ENCODE peak calls at places on chromosomes 3 and 15, in nine cellular contexts. One of them, this sample, is unnamed.
A peak's percentile ranks its signal among the peaks of the same experiment; 100 is the strongest.

GRCh38 chr15:43518073-43518761 is 809 bp downstream of the MAP1A start:
- DNase-seq in endodermal cell: peak; percentile 80
- DNase-seq in kidney: no peak
- DNase-seq in CD8-positive, alpha-beta T cell: no peak
- DNase-seq in naive thymus-derived CD4-positive, alpha-beta T cell: no peak
- DNase-seq in cardiac muscle cell: peak; percentile 55
- DNase-seq in left lung: no peak
- DNase-seq in IMR-90: peak; percentile 63
- DNase-seq in GM23248: peak; percentile 54
- DNase-seq in this sample: no peak

GRCh38 chr15:43872416-43873020 is 45.7 kb downstream of the WDR76 start:
- DNase-seq in endodermal cell: peak; percentile 82
- DNase-seq in kidney: no peak
- DNase-seq in CD8-positive, alpha-beta T cell: no peak
- DNase-seq in naive thymus-derived CD4-positive, alpha-beta T cell: peak; percentile 22
- DNase-seq in cardiac muscle cell: peak; percentile 90
- DNase-seq in left lung: no peak
- DNase-seq in IMR-90: peak; percentile 83
- DNase-seq in GM23248: peak; percentile 89
- DNase-seq in this sample: peak; percentile 27

GRCh38 chr3:157347577-157348303 is 88.9 kb upstream of the PTX3 start:
- DNase-seq in endodermal cell: peak; percentile 96
- DNase-seq in kidney: no peak
- DNase-seq in CD8-positive, alpha-beta T cell: no peak
- DNase-seq in naive thymus-derived CD4-positive, alpha-beta T cell: no peak
- DNase-seq in cardiac muscle cell: no peak
- DNase-seq in left lung: no peak
- DNase-seq in IMR-90: no peak
- DNase-seq in GM23248: no peak
- DNase-seq in this sample: no peak

GRCh38 chr3:138468886-138469285 is 34.5 kb downstream of the ESYT3 start:
- DNase-seq in endodermal cell: no peak
- DNase-seq in kidney: peak; percentile 33
- DNase-seq in CD8-positive, alpha-beta T cell: no peak
- DNase-seq in naive thymus-derived CD4-positive, alpha-beta T cell: no peak
- DNase-seq in cardiac muscle cell: no peak
- DNase-seq in left lung: no peak
- DNase-seq in IMR-90: no peak
- DNase-seq in GM23248: peak; percentile 56
- DNase-seq in this sample: peak; percentile 76

GRCh38 chr3:188827593-188827992 is 344.2 kb upstream of the TPRG1 start:
- DNase-seq in endodermal cell: no peak
- DNase-seq in kidney: no peak
- DNase-seq in CD8-positive, alpha-beta T cell: no peak
- DNase-seq in naive thymus-derived CD4-positive, alpha-beta T cell: no peak
- DNase-seq in cardiac muscle cell: peak; percentile 13
- DNase-seq in left lung: no peak
- DNase-seq in IMR-90: peak; percentile 21
- DNase-seq in GM23248: no peak
- DNase-seq in this sample: no peak

GRCh38 chr3:42164635-42165034 is 73.5 kb downstream of the TRAK1 start:
- DNase-seq in endodermal cell: no peak
- DNase-seq in kidney: no peak
- DNase-seq in CD8-positive, alpha-beta T cell: no peak
- DNase-seq in naive thymus-derived CD4-positive, alpha-beta T cell: no peak
- DNase-seq in cardiac muscle cell: no peak
- DNase-seq in left lung: no peak
- DNase-seq in IMR-90: no peak
- DNase-seq in GM23248: no peak
- DNase-seq in this sample: no peak

GRCh38 chr3:71254658-71255057 is 328.9 kb downstream of the FOXP1 start:
- DNase-seq in endodermal cell: no peak
- DNase-seq in kidney: no peak
- DNase-seq in CD8-positive, alpha-beta T cell: no peak
- DNase-seq in naive thymus-derived CD4-positive, alpha-beta T cell: no peak
- DNase-seq in cardiac muscle cell: no peak
- DNase-seq in left lung: no peak
- DNase-seq in IMR-90: peak; percentile 63
- DNase-seq in GM23248: peak; percentile 37
- DNase-seq in this sample: no peak

GRCh38 chr3:156816091-156816793 is 9.9 kb upstream of the LEKR1 start:
- DNase-seq in endodermal cell: peak; percentile 82
- DNase-seq in kidney: peak; percentile 81
- DNase-seq in CD8-positive, alpha-beta T cell: peak; percentile 23
- DNase-seq in naive thymus-derived CD4-positive, alpha-beta T cell: peak; percentile 34
- DNase-seq in cardiac muscle cell: peak; percentile 34
- DNase-seq in left lung: peak; percentile 40
- DNase-seq in IMR-90: peak; percentile 79
- DNase-seq in GM23248: peak; percentile 87
- DNase-seq in this sample: no peak

GRCh38 chr3:115475178-115476041 is 147.9 kb upstream of the GAP43 start:
- DNase-seq in endodermal cell: no peak
- DNase-seq in kidney: no peak
- DNase-seq in CD8-positive, alpha-beta T cell: no peak
- DNase-seq in naive thymus-derived CD4-positive, alpha-beta T cell: no peak
- DNase-seq in cardiac muscle cell: peak; percentile 27
- DNase-seq in left lung: no peak
- DNase-seq in IMR-90: no peak
- DNase-seq in GM23248: no peak
- DNase-seq in this sample: no peak

GRCh38 chr15:67542192-67542461 is 376 bp upstream of the MAP2K5 start:
- DNase-seq in endodermal cell: no peak
- DNase-seq in kidney: no peak
- DNase-seq in CD8-positive, alpha-beta T cell: no peak
- DNase-seq in naive thymus-derived CD4-positive, alpha-beta T cell: no peak
- DNase-seq in cardiac muscle cell: no peak
- DNase-seq in left lung: no peak
- DNase-seq in IMR-90: no peak
- DNase-seq in GM23248: no peak
- DNase-seq in this sample: no peak

GRCh38 chr3:99808163-99808794 is 9.4 kb upstream of the CMSS1 start:
- DNase-seq in endodermal cell: peak; percentile 86
- DNase-seq in kidney: no peak
- DNase-seq in CD8-positive, alpha-beta T cell: peak; percentile 42
- DNase-seq in naive thymus-derived CD4-positive, alpha-beta T cell: peak; percentile 38
- DNase-seq in cardiac muscle cell: peak; percentile 70
- DNase-seq in left lung: no peak
- DNase-seq in IMR-90: peak; percentile 84
- DNase-seq in GM23248: peak; percentile 80
- DNase-seq in this sample: peak; percentile 59

GRCh38 chr3:72261566-72262564 is 476.9 kb upstream of the PROK2 start:
- DNase-seq in endodermal cell: no peak
- DNase-seq in kidney: no peak
- DNase-seq in CD8-positive, alpha-beta T cell: no peak
- DNase-seq in naive thymus-derived CD4-positive, alpha-beta T cell: no peak
- DNase-seq in cardiac muscle cell: no peak
- DNase-seq in left lung: no peak
- DNase-seq in IMR-90: no peak
- DNase-seq in GM23248: no peak
- DNase-seq in this sample: no peak

GRCh38 chr15:69725957-69726356 is 273.3 kb downstream of the RPLP1 start:
- DNase-seq in endodermal cell: no peak
- DNase-seq in kidney: no peak
- DNase-seq in CD8-positive, alpha-beta T cell: no peak
- DNase-seq in naive thymus-derived CD4-positive, alpha-beta T cell: no peak
- DNase-seq in cardiac muscle cell: no peak
- DNase-seq in left lung: peak; percentile 43
- DNase-seq in IMR-90: no peak
- DNase-seq in GM23248: no peak
- DNase-seq in this sample: no peak

GRCh38 chr3:184186184-184186901 is at the start of gene ABCF3:
- DNase-seq in endodermal cell: no peak
- DNase-seq in kidney: peak; percentile 83
- DNase-seq in CD8-positive, alpha-beta T cell: no peak
- DNase-seq in naive thymus-derived CD4-positive, alpha-beta T cell: no peak
- DNase-seq in cardiac muscle cell: no peak
- DNase-seq in left lung: no peak
- DNase-seq in IMR-90: peak; percentile 54
- DNase-seq in GM23248: peak; percentile 82
- DNase-seq in this sample: no peak

GRCh38 chr3:184188080-184188479 is 2.1 kb downstream of the ABCF3 start:
- DNase-seq in endodermal cell: no peak
- DNase-seq in kidney: no peak
- DNase-seq in CD8-positive, alpha-beta T cell: no peak
- DNase-seq in naive thymus-derived CD4-positive, alpha-beta T cell: no peak
- DNase-seq in cardiac muscle cell: no peak
- DNase-seq in left lung: no peak
- DNase-seq in IMR-90: no peak
- DNase-seq in GM23248: no peak
- DNase-seq in this sample: no peak

GRCh38 chr3:184185461-184186183 is 377 bp upstream of the ABCF3 start:
- DNase-seq in endodermal cell: peak; percentile 100
- DNase-seq in kidney: peak; percentile 100
- DNase-seq in CD8-positive, alpha-beta T cell: peak; percentile 99
- DNase-seq in naive thymus-derived CD4-positive, alpha-beta T cell: peak; percentile 99
- DNase-seq in cardiac muscle cell: peak; percentile 100
- DNase-seq in left lung: peak; percentile 99
- DNase-seq in IMR-90: peak; percentile 98
- DNase-seq in GM23248: peak; percentile 100
- DNase-seq in this sample: peak; percentile 98

GRCh38 chr3:184184546-184185234 is 1.3 kb upstream of the ABCF3 start:
- DNase-seq in endodermal cell: no peak
- DNase-seq in kidney: no peak
- DNase-seq in CD8-positive, alpha-beta T cell: no peak
- DNase-seq in naive thymus-derived CD4-positive, alpha-beta T cell: no peak
- DNase-seq in cardiac muscle cell: no peak
- DNase-seq in left lung: no peak
- DNase-seq in IMR-90: no peak
- DNase-seq in GM23248: no peak
- DNase-seq in this sample: no peak

GRCh38 chr3:184186902-184187207 is 856 bp downstream of the ABCF3 start:
- DNase-seq in endodermal cell: no peak
- DNase-seq in kidney: no peak
- DNase-seq in CD8-positive, alpha-beta T cell: no peak
- DNase-seq in naive thymus-derived CD4-positive, alpha-beta T cell: no peak
- DNase-seq in cardiac muscle cell: no peak
- DNase-seq in left lung: no peak
- DNase-seq in IMR-90: no peak
- DNase-seq in GM23248: peak; percentile 32
- DNase-seq in this sample: no peak
- H3K27ac ChIP-seq in endodermal cell: no peak overlapping the region
- H3K27ac ChIP-seq in kidney: no peak overlapping the region
- H3K27ac ChIP-seq in CD8-positive, alpha-beta T cell: peak overlapping the region; percentile 82
- H3K27ac ChIP-seq in naive thymus-derived CD4-positive, alpha-beta T cell: peak overlapping the region; percentile 89
- H3K27ac ChIP-seq in cardiac muscle cell: peak overlapping the region; percentile 86
- H3K27ac ChIP-seq in left lung: no peak overlapping the region
- H3K27ac ChIP-seq in IMR-90: peak overlapping the region; percentile 73
- H3K27ac ChIP-seq in GM23248: peak overlapping the region; percentile 81
- H3K27ac ChIP-seq in this sample: peak overlapping the region; percentile 47

GRCh38 chr3:37457392-37458065 is 283.1 kb upstream of the LRRFIP2 start:
- DNase-seq in endodermal cell: peak; percentile 79
- DNase-seq in kidney: no peak
- DNase-seq in CD8-positive, alpha-beta T cell: no peak
- DNase-seq in naive thymus-derived CD4-positive, alpha-beta T cell: no peak
- DNase-seq in cardiac muscle cell: peak; percentile 30
- DNase-seq in left lung: no peak
- DNase-seq in IMR-90: no peak
- DNase-seq in GM23248: peak; percentile 21
- DNase-seq in this sample: no peak
- H3K27ac ChIP-seq in endodermal cell: no peak overlapping the region
- H3K27ac ChIP-seq in kidney: peak overlapping the region; percentile 2
- H3K27ac ChIP-seq in CD8-positive, alpha-beta T cell: no peak overlapping the region
- H3K27ac ChIP-seq in naive thymus-derived CD4-positive, alpha-beta T cell: no peak overlapping the region
- H3K27ac ChIP-seq in cardiac muscle cell: no peak overlapping the region
- H3K27ac ChIP-seq in left lung: no peak overlapping the region
- H3K27ac ChIP-seq in IMR-90: no peak overlapping the region
- H3K27ac ChIP-seq in GM23248: no peak overlapping the region
- H3K27ac ChIP-seq in this sample: no peak overlapping the region

DNA sequence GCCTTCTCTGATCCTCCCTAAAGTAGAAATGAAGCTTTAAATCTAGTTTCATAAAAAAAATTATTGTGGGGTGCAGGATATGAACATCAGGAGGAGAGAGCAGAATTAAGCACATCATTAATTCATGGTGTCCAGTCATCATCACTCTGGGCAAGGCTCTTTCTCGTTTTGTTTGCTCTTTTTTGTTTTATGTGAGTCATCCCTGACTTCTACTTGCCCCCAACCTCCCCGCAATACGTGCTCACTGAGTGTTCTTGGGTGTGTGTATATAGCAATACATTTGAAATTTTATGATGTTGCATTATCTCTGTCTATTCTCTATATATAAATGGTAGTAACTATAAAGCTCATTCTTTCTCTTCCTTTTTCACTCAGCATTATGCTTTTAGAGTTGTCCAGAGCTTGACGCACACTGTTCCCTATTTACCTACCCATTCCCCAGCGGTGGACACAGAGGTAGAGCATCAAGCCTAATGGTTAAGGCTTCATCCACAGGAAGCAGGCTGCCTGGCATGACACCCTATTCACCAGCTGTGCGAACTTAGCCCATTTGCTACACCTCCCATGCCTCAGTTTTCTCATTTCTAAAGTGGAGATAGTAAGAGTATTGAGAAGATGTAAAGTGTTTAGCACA is 72.3 kb downstream of the CD200R1L start:
- DNase-seq in endodermal cell: no peak
- DNase-seq in kidney: no peak
- DNase-seq in CD8-positive, alpha-beta T cell: no peak
- DNase-seq in naive thymus-derived CD4-positive, alpha-beta T cell: no peak
- DNase-seq in cardiac muscle cell: no peak
- DNase-seq in left lung: no peak
- DNase-seq in IMR-90: peak; percentile 90
- DNase-seq in GM23248: peak; percentile 93
- DNase-seq in this sample: peak; percentile 89
- H3K27ac ChIP-seq in endodermal cell: no peak overlapping the region
- H3K27ac ChIP-seq in kidney: no peak overlapping the region
- H3K27ac ChIP-seq in CD8-positive, alpha-beta T cell: no peak overlapping the region
- H3K27ac ChIP-seq in naive thymus-derived CD4-positive, alpha-beta T cell: no peak overlapping the region
- H3K27ac ChIP-seq in cardiac muscle cell: no peak overlapping the region
- H3K27ac ChIP-seq in left lung: peak overlapping the region; percentile 41
- H3K27ac ChIP-seq in IMR-90: peak overlapping the region; percentile 88
- H3K27ac ChIP-seq in GM23248: peak overlapping the region; percentile 97
- H3K27ac ChIP-seq in this sample: peak overlapping the region; percentile 95

DNA sequence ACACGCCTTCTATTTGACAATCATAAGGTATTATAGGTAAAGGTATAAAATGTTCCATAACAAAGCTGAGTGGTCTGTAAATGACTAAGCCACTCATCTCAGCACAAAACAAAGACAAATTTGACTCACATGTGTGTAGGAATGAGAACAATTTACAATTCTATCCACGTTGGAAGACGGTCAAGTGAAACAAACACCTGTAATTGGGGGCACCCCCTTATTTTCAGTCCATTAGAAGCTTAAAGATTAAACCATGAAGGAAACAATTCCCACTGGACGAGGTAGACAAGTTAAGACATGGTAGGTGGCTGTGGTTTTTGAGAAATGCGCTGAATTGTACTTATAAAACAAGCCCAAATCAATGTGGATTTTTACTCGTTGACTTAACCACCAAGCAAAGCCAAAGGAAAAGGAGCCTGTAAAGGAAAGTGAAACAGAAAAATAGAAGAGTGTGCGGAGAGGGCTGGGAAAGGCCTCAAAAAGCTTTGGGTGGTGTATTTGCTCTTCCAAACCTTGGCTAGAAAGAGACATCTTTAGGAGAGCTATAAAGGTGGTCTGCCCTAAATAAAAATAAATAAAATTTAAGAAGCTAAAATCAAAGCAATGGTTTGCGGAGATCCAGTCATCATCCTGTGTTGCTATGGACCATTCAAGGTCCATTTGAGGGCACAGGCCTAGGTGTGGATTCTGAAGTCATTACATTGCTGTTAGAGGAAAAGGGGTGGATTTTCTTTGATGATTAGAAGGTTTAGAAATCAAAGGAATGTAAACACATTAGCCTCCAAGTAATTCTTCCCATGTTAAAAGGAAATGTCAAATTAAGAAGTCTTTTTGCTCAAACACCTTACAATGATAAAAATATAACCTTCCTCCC is 135.0 kb downstream of the TFG start:
- DNase-seq in endodermal cell: no peak
- DNase-seq in kidney: no peak
- DNase-seq in CD8-positive, alpha-beta T cell: no peak
- DNase-seq in naive thymus-derived CD4-positive, alpha-beta T cell: no peak
- DNase-seq in cardiac muscle cell: no peak
- DNase-seq in left lung: no peak
- DNase-seq in IMR-90: peak; percentile 26
- DNase-seq in GM23248: no peak
- DNase-seq in this sample: peak; percentile 89
- H3K27ac ChIP-seq in endodermal cell: no peak overlapping the region
- H3K27ac ChIP-seq in kidney: no peak overlapping the region
- H3K27ac ChIP-seq in CD8-positive, alpha-beta T cell: no peak overlapping the region
- H3K27ac ChIP-seq in naive thymus-derived CD4-positive, alpha-beta T cell: no peak overlapping the region
- H3K27ac ChIP-seq in cardiac muscle cell: no peak overlapping the region
- H3K27ac ChIP-seq in left lung: no peak overlapping the region
- H3K27ac ChIP-seq in IMR-90: no peak overlapping the region
- H3K27ac ChIP-seq in GM23248: no peak overlapping the region
- H3K27ac ChIP-seq in this sample: peak overlapping the region; percentile 70